ENCODE peak calls at places on chromosomes 12 and 14, in ten cellular contexts. P is PC-3; G is sciatic nerve; L is germinal center; B is CD4-positive, alpha-beta T cell; N is activated naive CD4-positive, alpha-beta T cell treated with anti-CD3 and anti-CD28 coated beads, Interleukin-2, amount 10 ng/mL, durations not matched to agents 7 days and 5 days; E is HTR-8/SVneo; Z is ELF-1; V is endothelial cell; C is stimulated activated CD4-positive, alpha-beta T cell treated with anti-CD3 and anti-CD28 coated beads, Interleukin-2, amount 100 ng/mL, for 48 hours. K is an unnamed sample.
A peak's percentile ranks its signal among the peaks of the same experiment; 100 is the strongest.

GRCh38 chr12:89383235-89384049 is 31.1 kb upstream of the DUSP6 start:
- DNase-seq in N (no peak), Z (no peak), P (no peak), L (no peak), E (no peak), V (no peak), C (no peak), G (no peak), B (no peak), K (no peak)

GRCh38 chr12:39062266-39062996 is 157.0 kb upstream of the CPNE8 start:
- DNase-seq in C (no peak), G (no peak), N (no peak), Z (peak; percentile 66), L (no peak), V (no peak), B (no peak), P (no peak), E (no peak), K (no peak)

GRCh38 chr12:12645485-12645884 is 33.8 kb downstream of the CREBL2 start:
- DNase-seq in B (peak; percentile 32), G (no peak), C (peak; percentile 19), L (peak; percentile 70), N (peak; percentile 29), E (peak; percentile 3), V (no peak), Z (no peak), P (peak; percentile 28), K (no peak)

GRCh38 chr12:4272014-4272975 is 1.3 kb upstream of the CCND2 start:
- DNase-seq in B (peak; percentile 89), L (peak; percentile 83), E (peak; percentile 60), C (peak; percentile 68), V (peak; percentile 65), G (peak; percentile 88), P (no peak), Z (peak; percentile 74), N (peak; percentile 97), K (no peak)

GRCh38 chr12:76219806-76220205 is 128.4 kb downstream of the BBS10 start:
- DNase-seq in C (no peak), L (no peak), N (no peak), V (no peak), P (peak; percentile 10), G (no peak), E (no peak), Z (no peak), B (no peak), K (no peak)

GRCh38 chr12:107320929-107321618 is 227.7 kb upstream of the CRY1 start:
- DNase-seq in C (peak; percentile 57), B (peak; percentile 75), G (peak; percentile 59), V (peak; percentile 14), P (peak; percentile 39), Z (peak; percentile 30), L (no peak), E (no peak), N (peak; percentile 90), K (no peak)

GRCh38 chr14:61188936-61189808 is 92.0 kb downstream of the TMEM30B start:
- DNase-seq in G (peak; percentile 87), Z (peak; percentile 79), L (peak; percentile 29), E (peak; percentile 91), P (peak; percentile 84), V (peak; percentile 63), N (peak; percentile 46), B (no peak), C (peak; percentile 29), K (no peak)

GRCh38 chr12:9936597-9936996 is 4.4 kb upstream of the CLEC2A start:
- DNase-seq in C (no peak), E (no peak), G (no peak), N (no peak), Z (no peak), L (no peak), B (no peak), P (no peak), V (no peak), K (no peak)

GRCh38 chr12:116278259-116278595 is 734 bp upstream of the MED13L start:
- DNase-seq in C (no peak), V (no peak), E (no peak), B (no peak), Z (no peak), N (no peak), P (no peak), L (no peak), G (no peak), K (no peak)

GRCh38 chr12:93922583-93923006 is 225.8 kb upstream of the PLXNC1 start:
- DNase-seq in L (no peak), P (no peak), Z (no peak), N (no peak), B (no peak), V (no peak), E (no peak), G (no peak), C (no peak), K (no peak)

GRCh38 chr14:54497224-54497623 is 8.4 kb upstream of the GMFB start:
- DNase-seq in Z (no peak), C (no peak), G (no peak), P (no peak), L (no peak), V (no peak), B (no peak), E (no peak), N (no peak), K (no peak)

GRCh38 chr14:92039073-92039719 is 663 bp downstream of the TRIP11 start:
- DNase-seq in Z (peak; percentile 96), P (peak; percentile 63), E (peak; percentile 85), C (peak; percentile 8), V (peak; percentile 50), L (peak; percentile 21), N (peak; percentile 34), B (no peak), G (no peak), K (peak; percentile 74)

GRCh38 chr14:57314690-57315089 is 45.9 kb downstream of the AP5M1 start:
- DNase-seq in N (no peak), B (no peak), V (no peak), E (no peak), Z (no peak), C (no peak), P (no peak), G (no peak), L (no peak), K (no peak)

GRCh38 chr12:123767613-123768012 is 5.5 kb downstream of the DNAH10 start:
- DNase-seq in Z (no peak), E (no peak), L (no peak), N (peak; percentile 60), C (no peak), G (no peak), V (no peak), B (no peak), P (no peak), K (no peak)

GRCh38 chr14:61565836-61566536 is 129.3 kb upstream of the HIF1A start:
- DNase-seq in C (no peak), P (peak; percentile 97), N (no peak), G (no peak), B (no peak), L (no peak), V (no peak), Z (no peak), E (peak; percentile 95), K (no peak)

GRCh38 chr12:116979109-116979508 is 68.4 kb downstream of the FBXW8 start:
- DNase-seq in V (no peak), N (no peak), L (no peak), Z (no peak), B (no peak), C (no peak), G (no peak), E (no peak), P (no peak), K (no peak)

GRCh38 chr14:32594766-32595165 is 265.7 kb downstream of the AKAP6 start:
- DNase-seq in P (peak; percentile 40), B (no peak), G (no peak), Z (no peak), N (no peak), L (no peak), E (peak; percentile 15), V (no peak), C (no peak), K (no peak)

GRCh38 chr12:5627053-5627630 is 195.2 kb downstream of the NTF3 start:
- DNase-seq in Z (no peak), E (no peak), L (no peak), N (no peak), B (no peak), C (no peak), G (no peak), P (no peak), V (no peak), K (no peak)

GRCh38 chr12:133081408-133081806 is 684 bp downstream of the ZNF140 start:
- DNase-seq in C (no peak), N (peak; percentile 22), L (no peak), B (no peak), E (no peak), V (no peak), G (no peak), P (no peak), Z (no peak), K (no peak)

GRCh38 chr14:100534528-100535286 is 52.5 kb downstream of the BEGAIN start:
- DNase-seq in Z (peak; percentile 2), V (no peak), E (no peak), G (no peak), L (no peak), N (peak; percentile 10), P (no peak), B (no peak), C (no peak), K (no peak)

GRCh38 chr14:100546051-100546443 is 41.2 kb downstream of the BEGAIN start:
- DNase-seq in C (no peak), N (no peak), B (no peak), E (no peak), P (peak; percentile 15), V (no peak), Z (peak; percentile 55), G (no peak), L (peak; percentile 86), K (no peak)

K was measured in iPS DF 6.9.